ENCODE peak calls at places on chromosomes 12 and 14, in five cellular contexts. Q is choroid plexus epithelial cell, L is activated gamma-delta T cell treated with Interleukin-2 at 50 U/mL for 16 hours, X is H54, H is HTR-8/SVneo. A is an unnamed sample.

GRCh38 chr12:32455607-32456063 is 56.3 kb downstream of the FGD4 start:
- DNase-seq in H (peak), Q (peak), L (peak), X (peak), A (no peak)

GRCh38 chr12:9132008-9132535 is 16.4 kb upstream of the A2M start:
- DNase-seq in X (no peak), H (no peak), L (no peak), Q (no peak), A (no peak)

GRCh38 chr12:122721057-122721545 is 4.5 kb upstream of the HCAR3 start:
- DNase-seq in L (no peak), Q (peak), H (no peak), X (no peak), A (no peak)

GRCh38 chr12:105492591-105492990 is 162.1 kb downstream of the C12orf75 start:
- DNase-seq in H (no peak), X (no peak), L (no peak), Q (peak), A (no peak)

GRCh38 chr12:43111608-43112007 is 440.4 kb downstream of the ADAMTS20 start:
- DNase-seq in H (no peak), L (no peak), Q (no peak), X (no peak), A (no peak)

GRCh38 chr12:97924122-97924521 is 461.5 kb downstream of the RMST start:
- DNase-seq in L (no peak), X (no peak), Q (no peak), H (no peak), A (no peak)

GRCh38 chr12:106582661-106583577 is at the start of gene RFX4:
- DNase-seq in Q (no peak), H (no peak), X (no peak), L (no peak), A (no peak)

GRCh38 chr14:94112513-94113060 is 2.1 kb downstream of the IFI27 start:
- DNase-seq in H (no peak), X (no peak), Q (no peak), L (no peak), A (no peak)

GRCh38 chr14:24130717-24131548 is 474 bp downstream of the FITM1 start:
- DNase-seq in X (no peak), L (no peak), Q (no peak), H (no peak), A (no peak)

GRCh38 chr12:122382919-122383350 is 39.5 kb downstream of the CLIP1 start:
- DNase-seq in H (no peak), Q (no peak), L (no peak), X (no peak), A (no peak)

GRCh38 chr14:24062216-24062980 is 9.0 kb upstream of the CPNE6 start:
- DNase-seq in X (no peak), Q (no peak), L (no peak), H (no peak), A (no peak)

GRCh38 chr14:104678346-104678745 is 11.1 kb upstream of the INF2 start:
- DNase-seq in X (no peak), H (no peak), L (no peak), Q (no peak), A (no peak)

GRCh38 chr14:98725676-98726075 is 546.3 kb downstream of the BCL11B start:
- DNase-seq in X (no peak), L (no peak), H (no peak), Q (no peak), A (no peak)

GRCh38 chr14:76698191-76698590 is 63.1 kb upstream of the VASH1 start:
- DNase-seq in H (no peak), Q (no peak), X (no peak), L (no peak), A (no peak)

GRCh38 chr14:103191856-103192835 is 68.9 kb downstream of the TNFAIP2 start:
- DNase-seq in L (no peak), H (no peak), Q (no peak), X (no peak), A (no peak)

GRCh38 chr12:52358575-52359350 is 8.5 kb downstream of the KRT85 start:
- DNase-seq in X (no peak), H (peak), L (peak), Q (no peak), A (no peak)

GRCh38 chr14:90383731-90384542 is 12.9 kb upstream of the CALM1 start:
- DNase-seq in Q (peak), X (no peak), L (peak), H (no peak), A (peak)

GRCh38 chr14:61420326-61420725 is 98.9 kb downstream of the PRKCH start:
- DNase-seq in L (peak), X (peak), Q (peak), H (no peak), A (peak)

GRCh38 chr14:104252256-104253215 is 114.1 kb downstream of the KIF26A start:
- DNase-seq in L (no peak), H (no peak), Q (no peak), X (no peak), A (no peak)

GRCh38 chr12:28941248-28941647 is 207.8 kb upstream of the FAR2 start:
- DNase-seq in H (no peak), Q (no peak), L (no peak), X (no peak), A (no peak)

GRCh38 chr14:100239200-100239839 is 376 bp downstream of the YY1 start:
- DNase-seq in H (no peak), L (no peak), X (no peak), Q (peak), A (peak)

GRCh38 chr12:112308184-112308583 is 74.0 kb downstream of the HECTD4 start:
- DNase-seq in X (no peak), H (no peak), Q (no peak), L (no peak), A (no peak)

GRCh38 chr12:1530592-1531159 is 63.7 kb downstream of the FBXL14 start:
- DNase-seq in L (no peak), X (no peak), Q (no peak), H (no peak), A (no peak)

GRCh38 chr12:113049976-113050742 is 6.4 kb upstream of the DTX1 start:
- DNase-seq in L (no peak), Q (no peak), X (no peak), H (peak), A (no peak)

GRCh38 chr12:51819851-51820720 is 28.4 kb downstream of the FIGNL2 start:
- DNase-seq in Q (no peak), H (no peak), X (no peak), L (no peak), A (no peak)

GRCh38 chr14:77198576-77198975 is 17.0 kb downstream of the TMEM63C start:
- DNase-seq in L (no peak), H (no peak), Q (no peak), X (no peak), A (no peak)

GRCh38 chr14:20836668-20837338 is 34.2 kb upstream of the RNASE1 start:
- DNase-seq in H (no peak), Q (peak), X (peak), L (no peak), A (no peak)

GRCh38 chr12:116122639-116123038 is 154.9 kb downstream of the MED13L start:
- DNase-seq in L (no peak), Q (no peak), X (no peak), H (no peak), A (no peak)

GRCh38 chr12:124036117-124037109 is 63.4 kb downstream of the ZNF664 start:
- DNase-seq in X (peak), H (peak), L (peak), Q (peak), A (peak)

GRCh38 chr12:130872179-130873096 is 572 bp downstream of the RAN start:
- DNase-seq in L (peak), X (peak), H (no peak), Q (peak), A (peak)

A was measured in activated CD8-positive, alpha-beta memory T cell treated with anti-CD3 and anti-CD28 coated beads, Interleukin-2, amount 50 U/mL, for 4 hours.